ENCODE peak calls at places on chromosomes 3 and 15, in four cellular contexts. One of them, this sample, is unnamed.
A peak's percentile ranks its signal among the peaks of the same experiment; 100 is the strongest.

GRCh38 chr3:39143051-39143885 is 10.1 kb downstream of the CSRNP1 start:
- DNase-seq in MCF 10A: no peak
- DNase-seq in T-helper 9 cell: no peak
- DNase-seq in left colon: no peak
- DNase-seq in this sample: no peak

GRCh38 chr3:9399746-9400145 is 2.3 kb downstream of the SETD5 start:
- DNase-seq in MCF 10A: peak; percentile 84
- DNase-seq in T-helper 9 cell: no peak
- DNase-seq in left colon: peak; percentile 65
- DNase-seq in this sample: peak; percentile 46

GRCh38 chr3:78820497-78820896 is 947.3 kb downstream of the ROBO1 start:
- DNase-seq in MCF 10A: no peak
- DNase-seq in T-helper 9 cell: no peak
- DNase-seq in left colon: no peak
- DNase-seq in this sample: no peak

GRCh38 chr3:163622384-163622783 is 1455.9 kb downstream of the SI start:
- DNase-seq in MCF 10A: no peak
- DNase-seq in T-helper 9 cell: no peak
- DNase-seq in left colon: no peak
- DNase-seq in this sample: peak; percentile 27

GRCh38 chr15:36808401-36809160 is 229.2 kb downstream of the CDIN1 start:
- DNase-seq in MCF 10A: no peak
- DNase-seq in T-helper 9 cell: no peak
- DNase-seq in left colon: no peak
- DNase-seq in this sample: no peak

GRCh38 chr3:7574435-7574834 is 713.5 kb downstream of the GRM7 start:
- DNase-seq in MCF 10A: no peak
- DNase-seq in T-helper 9 cell: no peak
- DNase-seq in left colon: no peak
- DNase-seq in this sample: no peak

GRCh38 chr15:68700395-68701123 is 120.1 kb downstream of the ANP32A start:
- DNase-seq in MCF 10A: no peak
- DNase-seq in T-helper 9 cell: no peak
- DNase-seq in left colon: peak; percentile 13
- DNase-seq in this sample: peak; percentile 56

GRCh38 chr3:19662516-19662915 is 271.5 kb downstream of the EFHB start:
- DNase-seq in MCF 10A: no peak
- DNase-seq in T-helper 9 cell: no peak
- DNase-seq in left colon: no peak
- DNase-seq in this sample: no peak

GRCh38 chr3:11060500-11061251 is 68.1 kb downstream of the SLC6A1 start:
- DNase-seq in MCF 10A: peak; percentile 78
- DNase-seq in T-helper 9 cell: peak; percentile 26
- DNase-seq in left colon: peak; percentile 63
- DNase-seq in this sample: peak; percentile 78

GRCh38 chr3:124772081-124772831 is 42.0 kb downstream of the UMPS start:
- DNase-seq in MCF 10A: no peak
- DNase-seq in T-helper 9 cell: no peak
- DNase-seq in left colon: no peak
- DNase-seq in this sample: no peak

GRCh38 chr3:182731764-182732163 is 61.5 kb upstream of the ATP11B start:
- DNase-seq in MCF 10A: no peak
- DNase-seq in T-helper 9 cell: no peak
- DNase-seq in left colon: no peak
- DNase-seq in this sample: no peak

GRCh38 chr3:168517514-168518071 is 421.9 kb upstream of the GOLIM4 start:
- DNase-seq in MCF 10A: no peak
- DNase-seq in T-helper 9 cell: no peak
- DNase-seq in left colon: no peak
- DNase-seq in this sample: peak; percentile 17

GRCh38 chr3:138673641-138674040 is 65.1 kb downstream of the FAIM start:
- DNase-seq in MCF 10A: no peak
- DNase-seq in T-helper 9 cell: no peak
- DNase-seq in left colon: no peak
- DNase-seq in this sample: no peak

GRCh38 chr3:61685755-61686154 is 124.4 kb downstream of the PTPRG start:
- DNase-seq in MCF 10A: peak; percentile 76
- DNase-seq in T-helper 9 cell: no peak
- DNase-seq in left colon: no peak
- DNase-seq in this sample: peak; percentile 7

GRCh38 chr15:72890043-72890442 is 106.5 kb upstream of the ADPGK start:
- DNase-seq in MCF 10A: no peak
- DNase-seq in T-helper 9 cell: no peak
- DNase-seq in left colon: no peak
- DNase-seq in this sample: no peak

GRCh38 chr15:52180196-52180835 is 10.9 kb downstream of the GNB5 start:
- DNase-seq in MCF 10A: no peak
- DNase-seq in T-helper 9 cell: peak; percentile 43
- DNase-seq in left colon: peak; percentile 53
- DNase-seq in this sample: peak; percentile 54

GRCh38 chr3:193975072-193975535 is 160.8 kb upstream of the HES1 start:
- DNase-seq in MCF 10A: no peak
- DNase-seq in T-helper 9 cell: no peak
- DNase-seq in left colon: peak; percentile 44
- DNase-seq in this sample: no peak

GRCh38 chr3:14514323-14514720 is 25.8 kb downstream of the GRIP2 start:
- DNase-seq in MCF 10A: no peak
- DNase-seq in T-helper 9 cell: no peak
- DNase-seq in left colon: no peak
- DNase-seq in this sample: no peak

GRCh38 chr3:31297899-31298298 is 234.8 kb upstream of the STT3B start:
- DNase-seq in MCF 10A: no peak
- DNase-seq in T-helper 9 cell: no peak
- DNase-seq in left colon: no peak
- DNase-seq in this sample: no peak

GRCh38 chr15:77753238-77753873 is 120.6 kb upstream of the LINGO1 start:
- DNase-seq in MCF 10A: peak; percentile 23
- DNase-seq in T-helper 9 cell: no peak
- DNase-seq in left colon: no peak
- DNase-seq in this sample: no peak

GRCh38 chr15:64748251-64748650 is 27.1 kb downstream of the RBPMS2 start:
- DNase-seq in MCF 10A: no peak
- DNase-seq in T-helper 9 cell: no peak
- DNase-seq in left colon: no peak
- DNase-seq in this sample: no peak

GRCh38 chr15:65072617-65073016 is 3.9 kb upstream of the KBTBD13 start:
- DNase-seq in MCF 10A: no peak
- DNase-seq in T-helper 9 cell: no peak
- DNase-seq in left colon: no peak
- DNase-seq in this sample: no peak

GRCh38 chr15:23736291-23736690 is 49.2 kb upstream of the NDN start:
- DNase-seq in MCF 10A: no peak
- DNase-seq in T-helper 9 cell: no peak
- DNase-seq in left colon: no peak
- DNase-seq in this sample: no peak

GRCh38 chr15:58471341-58471740 is 39.5 kb downstream of the LIPC start:
- DNase-seq in MCF 10A: no peak
- DNase-seq in T-helper 9 cell: no peak
- DNase-seq in left colon: no peak
- DNase-seq in this sample: no peak

GRCh38 chr15:74954515-74954914 is 2.1 kb downstream of the RPP25 start:
- DNase-seq in MCF 10A: no peak
- DNase-seq in T-helper 9 cell: no peak
- DNase-seq in left colon: no peak
- DNase-seq in this sample: peak; percentile 3